ENCODE peak calls at places on chromosome 15, in six cellular contexts. S is upper lobe of left lung, M is choroid plexus epithelial cell, H is mammary epithelial cell, O is IMR-90, A is esophagus squamous epithelium. T is an unnamed sample.

GRCh38 chr15:92454525-92455105 is 60.9 kb downstream of the ST8SIA2 start:
- DNase-seq in H (no peak), M (no peak), A (no peak), S (peak), O (no peak), T (no peak)

GRCh38 chr15:99014803-99015676 is 7.4 kb upstream of the PGPEP1L start:
- DNase-seq in H (peak), A (no peak), M (peak), O (peak), S (peak), T (peak)

GRCh38 chr15:43977072-43977884 is 150.5 kb downstream of the WDR76 start:
- DNase-seq in O (no peak), S (no peak), A (no peak), H (peak), M (no peak), T (no peak)

GRCh38 chr15:50210462-50211264 is 28.7 kb downstream of the SLC27A2 start:
- DNase-seq in M (no peak), S (no peak), H (peak), A (no peak), O (no peak), T (no peak)

GRCh38 chr15:43872416-43873020 is 45.7 kb downstream of the WDR76 start:
- DNase-seq in S (no peak), O (peak), H (peak), A (no peak), M (peak), T (no peak)

GRCh38 chr15:57751177-57751800 is 44.8 kb downstream of the POLR2M start:
- DNase-seq in M (peak), H (peak), O (peak), A (no peak), S (no peak), T (no peak)

GRCh38 chr15:90691982-90692773 is 25.0 kb upstream of the BLM start:
- DNase-seq in A (no peak), O (no peak), M (no peak), S (no peak), H (no peak), T (no peak)

GRCh38 chr15:68310178-68310810 is 32.7 kb downstream of the FEM1B start:
- DNase-seq in A (no peak), H (no peak), O (no peak), M (no peak), S (no peak), T (peak)

GRCh38 chr15:88331291-88331690 is 74.8 kb upstream of the NTRK3 start:
- DNase-seq in A (no peak), M (peak), H (peak), O (peak), S (no peak), T (no peak)

DNA sequence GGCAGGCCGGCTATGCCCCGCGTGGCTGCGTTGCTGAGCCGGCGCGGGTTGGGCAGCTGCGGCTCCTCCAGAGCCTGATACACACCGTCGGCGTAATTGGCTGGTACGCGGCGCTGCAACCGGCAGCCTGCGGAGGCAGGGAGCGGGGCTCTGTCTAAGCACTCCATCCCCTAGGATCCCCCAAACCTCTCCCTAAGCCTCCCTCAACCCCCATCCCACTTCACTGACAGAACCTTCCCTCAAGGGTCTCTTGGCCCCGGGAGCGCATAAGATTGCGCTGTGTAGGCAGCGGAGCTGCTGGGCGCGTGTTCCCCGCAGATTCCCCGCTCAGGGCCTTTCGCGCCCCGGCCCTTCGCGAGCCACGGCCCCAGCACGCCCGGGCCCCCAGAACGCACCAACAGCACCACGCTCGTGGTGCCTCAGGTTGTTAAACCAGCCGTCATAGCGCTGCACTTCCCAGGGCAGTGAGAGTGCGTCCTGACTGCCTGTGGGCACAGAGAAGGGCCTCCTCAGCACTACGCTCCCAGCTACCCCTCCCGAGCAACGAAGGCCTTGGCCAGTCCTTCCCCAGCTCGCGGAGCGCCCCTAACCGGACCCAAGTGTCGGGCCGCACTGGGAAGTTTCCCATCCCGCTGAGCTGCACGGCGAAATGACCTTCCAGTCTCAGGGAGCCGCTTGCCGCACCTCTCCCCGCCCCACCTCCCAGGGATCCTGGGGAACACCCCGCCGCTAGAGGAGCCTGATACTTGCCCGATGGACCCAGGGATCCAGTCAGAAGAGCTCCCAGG is 1.2 kb downstream of the DUOX2 start:
- DNase-seq in A (no peak), S (peak), M (no peak), O (no peak), H (peak), T (no peak)
- H3K4me3 ChIP-seq in A (peak), S (no peak), M (no peak), O (no peak), H (no peak), T (peak)

DNA sequence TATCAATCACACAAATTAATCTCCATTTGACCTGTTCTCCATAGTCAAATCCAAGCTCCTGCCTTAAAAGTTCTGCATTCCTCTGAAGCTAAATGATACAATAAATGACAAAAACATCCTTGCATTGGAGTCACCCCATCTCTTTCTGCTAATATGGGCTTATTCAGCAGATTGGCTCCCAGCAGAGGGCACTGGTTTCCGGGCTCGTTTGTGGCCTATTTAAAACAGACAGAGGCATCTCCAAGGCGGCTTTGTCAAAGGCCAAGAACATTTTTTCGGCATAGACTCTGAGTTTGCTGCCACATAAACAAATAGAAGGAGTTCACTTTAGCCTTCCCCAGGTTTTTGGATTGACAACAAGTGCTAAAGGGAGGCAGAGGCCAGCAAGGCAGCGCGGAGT is 204.4 kb upstream of the RASGRP1 start:
- DNase-seq in H (no peak), S (no peak), M (peak), O (peak), A (no peak), T (no peak)
- TF ChIP-seq CTCF in H (no peak), S (no peak), M (peak), O (peak), A (no peak), T (no peak)

DNA sequence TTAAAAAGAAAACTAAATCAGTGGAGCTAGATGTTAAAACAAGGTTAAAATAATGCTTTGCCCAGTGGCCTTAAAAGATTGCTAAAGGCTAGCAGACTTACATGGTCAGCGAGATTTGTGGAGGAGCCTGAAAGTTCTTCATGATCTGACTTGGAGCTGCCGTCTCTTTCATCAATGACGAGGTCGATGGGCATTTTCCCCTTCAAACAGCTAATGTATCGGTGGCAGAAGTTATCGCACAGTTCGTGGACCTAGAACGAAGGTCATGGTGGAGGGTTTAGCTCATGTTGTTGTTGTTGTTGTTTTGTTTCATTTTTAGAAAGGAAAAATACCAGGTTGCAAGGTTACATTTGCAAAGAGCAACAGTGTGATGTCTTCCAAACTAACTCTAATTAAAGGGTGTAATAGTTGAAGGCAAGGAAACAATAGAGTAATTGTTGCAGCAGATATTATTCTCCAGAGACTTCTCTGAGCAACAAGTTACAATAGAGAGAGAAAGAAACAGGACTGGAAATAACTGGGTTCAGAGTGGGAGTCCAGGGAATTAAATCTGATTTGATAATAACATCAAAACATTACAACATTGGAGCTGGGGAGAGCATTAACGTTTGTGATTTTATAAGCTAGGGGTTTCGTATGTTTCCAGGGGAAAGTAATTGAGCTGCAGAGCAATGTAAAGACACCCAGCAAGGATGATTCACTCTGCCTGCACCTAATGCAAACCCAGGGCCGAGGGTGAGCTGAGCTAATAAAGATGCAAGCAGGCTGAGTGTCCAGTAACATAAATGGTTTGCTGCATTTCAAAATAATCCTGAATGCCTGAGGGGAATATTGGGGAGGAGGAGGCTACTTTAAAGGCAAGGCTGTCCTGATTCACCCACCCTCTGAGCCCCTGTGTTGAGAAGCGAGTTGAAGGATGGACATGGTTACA is 6.6 kb downstream of the MEIS2 start:
- DNase-seq in S (no peak), H (peak), A (no peak), M (peak), O (peak), T (no peak)
- H3K4me3 ChIP-seq in S (no peak), H (no peak), A (no peak), M (no peak), O (no peak), T (no peak)

GRCh38 chr15:85453144-85453872 is 72.9 kb downstream of the AKAP13 start:
- DNase-seq in H (no peak), O (no peak), A (no peak), M (peak), S (no peak), T (no peak)
- TF ChIP-seq CTCF in H (no peak), O (no peak), A (no peak), M (no peak), S (no peak), T (no peak)

DNA sequence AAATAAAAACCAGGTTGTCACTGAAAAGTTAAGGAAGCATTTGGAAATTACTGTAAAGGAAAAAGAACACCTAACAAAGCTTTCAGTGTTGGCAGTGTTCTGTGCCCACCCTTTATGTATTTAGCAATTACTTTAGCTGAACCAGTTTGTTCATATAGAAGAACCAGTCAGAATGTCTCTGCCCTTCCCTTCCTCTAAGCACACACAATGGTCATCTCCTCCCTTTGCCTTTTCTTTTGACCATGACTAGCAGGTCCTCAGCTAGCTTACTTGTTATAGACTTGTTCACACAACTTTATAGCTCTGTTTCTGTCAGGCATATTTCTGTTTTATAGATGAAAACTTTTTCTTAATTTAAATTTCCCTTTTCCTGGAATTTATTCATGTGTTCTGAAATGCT is 59.6 kb downstream of the AKAP13 start:
- DNase-seq in H (no peak), M (no peak), O (no peak), S (no peak), A (no peak), T (no peak)
- H3K4me3 ChIP-seq in H (no peak), M (no peak), O (no peak), S (no peak), A (no peak), T (no peak)

GRCh38 chr15:29747837-29748417 is 74.3 kb downstream of the TJP1 start:
- DNase-seq in H (no peak), M (peak), S (no peak), A (no peak), O (peak), T (no peak)
- TF ChIP-seq CTCF in H (peak), M (peak), S (peak), A (peak), O (peak), T (peak)

GRCh38 chr15:55740479-55740878 is 2.5 kb downstream of the PRTG start:
- DNase-seq in H (no peak), S (no peak), O (no peak), M (peak), A (no peak), T (no peak)
- H3K4me3 ChIP-seq in H (no peak), S (no peak), O (no peak), M (peak), A (no peak), T (no peak)

T was measured in heart right ventricle.